ENCODE peak calls at places on chromosome 13, in five cellular contexts. One of them, this sample, is unnamed.

GRCh38 chr13:38369058-38369457 is 19.4 kb downstream of the UFM1 start:
- DNase-seq in non-pigmented ciliary epithelial cell: no peak
- DNase-seq in colonic mucosa: no peak
- DNase-seq in cortex of kidney: no peak
- DNase-seq in NK-92 treated with Interleukin-12 subunit alpha and Interleukin-12 subunit beta, amount 100 ng/mL, for 24 hours: no peak
- DNase-seq in this sample: no peak

GRCh38 chr13:24923305-24923640 is 159.3 kb downstream of the RNF17 start:
- DNase-seq in non-pigmented ciliary epithelial cell: peak
- DNase-seq in NK-92 treated with Interleukin-12 subunit alpha and Interleukin-12 subunit beta, amount 100 ng/mL, for 24 hours: no peak
- DNase-seq in cortex of kidney: no peak
- DNase-seq in colonic mucosa: no peak
- DNase-seq in this sample: no peak

GRCh38 chr13:45950343-45950995 is 98.9 kb upstream of the SIAH3 start:
- DNase-seq in cortex of kidney: no peak
- DNase-seq in NK-92 treated with Interleukin-12 subunit alpha and Interleukin-12 subunit beta, amount 100 ng/mL, for 24 hours: no peak
- DNase-seq in non-pigmented ciliary epithelial cell: no peak
- DNase-seq in colonic mucosa: no peak
- DNase-seq in this sample: no peak

GRCh38 chr13:26038931-26039475 is 12.8 kb downstream of the SHISA2 start:
- DNase-seq in colonic mucosa: no peak
- DNase-seq in cortex of kidney: no peak
- DNase-seq in non-pigmented ciliary epithelial cell: no peak
- DNase-seq in NK-92 treated with Interleukin-12 subunit alpha and Interleukin-12 subunit beta, amount 100 ng/mL, for 24 hours: no peak
- DNase-seq in this sample: no peak

GRCh38 chr13:33057019-33057785 is 41.0 kb downstream of the KL start:
- DNase-seq in colonic mucosa: no peak
- DNase-seq in non-pigmented ciliary epithelial cell: no peak
- DNase-seq in NK-92 treated with Interleukin-12 subunit alpha and Interleukin-12 subunit beta, amount 100 ng/mL, for 24 hours: no peak
- DNase-seq in cortex of kidney: no peak
- DNase-seq in this sample: no peak

GRCh38 chr13:60351326-60351725 is 45.7 kb upstream of the TDRD3 start:
- DNase-seq in cortex of kidney: no peak
- DNase-seq in colonic mucosa: no peak
- DNase-seq in non-pigmented ciliary epithelial cell: peak
- DNase-seq in NK-92 treated with Interleukin-12 subunit alpha and Interleukin-12 subunit beta, amount 100 ng/mL, for 24 hours: no peak
- DNase-seq in this sample: peak

GRCh38 chr13:99971576-99972189 is at the start of gene ZIC5:
- DNase-seq in colonic mucosa: peak
- DNase-seq in non-pigmented ciliary epithelial cell: no peak
- DNase-seq in cortex of kidney: no peak
- DNase-seq in NK-92 treated with Interleukin-12 subunit alpha and Interleukin-12 subunit beta, amount 100 ng/mL, for 24 hours: no peak
- DNase-seq in this sample: no peak

GRCh38 chr13:95556981-95557380 is 4.5 kb downstream of the CLDN10 start:
- DNase-seq in cortex of kidney: no peak
- DNase-seq in non-pigmented ciliary epithelial cell: no peak
- DNase-seq in NK-92 treated with Interleukin-12 subunit alpha and Interleukin-12 subunit beta, amount 100 ng/mL, for 24 hours: no peak
- DNase-seq in colonic mucosa: no peak
- DNase-seq in this sample: no peak

GRCh38 chr13:108700421-108701170 is 71.2 kb downstream of the MYO16 start:
- DNase-seq in non-pigmented ciliary epithelial cell: peak
- DNase-seq in colonic mucosa: no peak
- DNase-seq in NK-92 treated with Interleukin-12 subunit alpha and Interleukin-12 subunit beta, amount 100 ng/mL, for 24 hours: no peak
- DNase-seq in cortex of kidney: no peak
- DNase-seq in this sample: no peak

GRCh38 chr13:104006625-104007061 is 940.4 kb upstream of the SLC10A2 start:
- DNase-seq in colonic mucosa: no peak
- DNase-seq in non-pigmented ciliary epithelial cell: peak
- DNase-seq in cortex of kidney: no peak
- DNase-seq in NK-92 treated with Interleukin-12 subunit alpha and Interleukin-12 subunit beta, amount 100 ng/mL, for 24 hours: no peak
- DNase-seq in this sample: peak

GRCh38 chr13:103788061-103788652 is 721.9 kb upstream of the SLC10A2 start:
- DNase-seq in colonic mucosa: no peak
- DNase-seq in NK-92 treated with Interleukin-12 subunit alpha and Interleukin-12 subunit beta, amount 100 ng/mL, for 24 hours: no peak
- DNase-seq in cortex of kidney: no peak
- DNase-seq in non-pigmented ciliary epithelial cell: no peak
- DNase-seq in this sample: no peak

GRCh38 chr13:36834299-36834698 is 15.3 kb downstream of the RFXAP start:
- DNase-seq in cortex of kidney: no peak
- DNase-seq in non-pigmented ciliary epithelial cell: no peak
- DNase-seq in NK-92 treated with Interleukin-12 subunit alpha and Interleukin-12 subunit beta, amount 100 ng/mL, for 24 hours: no peak
- DNase-seq in colonic mucosa: no peak
- DNase-seq in this sample: peak

GRCh38 chr13:35472308-35473008 is 4.0 kb downstream of the MAB21L1 start:
- DNase-seq in non-pigmented ciliary epithelial cell: no peak
- DNase-seq in cortex of kidney: no peak
- DNase-seq in colonic mucosa: no peak
- DNase-seq in NK-92 treated with Interleukin-12 subunit alpha and Interleukin-12 subunit beta, amount 100 ng/mL, for 24 hours: no peak
- DNase-seq in this sample: no peak

GRCh38 chr13:77397636-77398035 is 70.7 kb upstream of the MYCBP2 start:
- DNase-seq in NK-92 treated with Interleukin-12 subunit alpha and Interleukin-12 subunit beta, amount 100 ng/mL, for 24 hours: no peak
- DNase-seq in cortex of kidney: no peak
- DNase-seq in colonic mucosa: no peak
- DNase-seq in non-pigmented ciliary epithelial cell: no peak
- DNase-seq in this sample: no peak

GRCh38 chr13:23159205-23159586 is 21.6 kb upstream of the SGCG start:
- DNase-seq in non-pigmented ciliary epithelial cell: peak
- DNase-seq in NK-92 treated with Interleukin-12 subunit alpha and Interleukin-12 subunit beta, amount 100 ng/mL, for 24 hours: no peak
- DNase-seq in cortex of kidney: no peak
- DNase-seq in colonic mucosa: peak
- DNase-seq in this sample: peak

GRCh38 chr13:38308736-38309135 is 40.9 kb upstream of the UFM1 start:
- DNase-seq in non-pigmented ciliary epithelial cell: peak
- DNase-seq in colonic mucosa: no peak
- DNase-seq in NK-92 treated with Interleukin-12 subunit alpha and Interleukin-12 subunit beta, amount 100 ng/mL, for 24 hours: no peak
- DNase-seq in cortex of kidney: no peak
- DNase-seq in this sample: no peak

GRCh38 chr13:79870123-79870522 is 389.2 kb downstream of the NDFIP2 start:
- DNase-seq in non-pigmented ciliary epithelial cell: no peak
- DNase-seq in NK-92 treated with Interleukin-12 subunit alpha and Interleukin-12 subunit beta, amount 100 ng/mL, for 24 hours: no peak
- DNase-seq in colonic mucosa: no peak
- DNase-seq in cortex of kidney: no peak
- DNase-seq in this sample: no peak

GRCh38 chr13:98565726-98566577 is 11.0 kb downstream of the STK24 start:
- DNase-seq in colonic mucosa: peak
- DNase-seq in NK-92 treated with Interleukin-12 subunit alpha and Interleukin-12 subunit beta, amount 100 ng/mL, for 24 hours: no peak
- DNase-seq in non-pigmented ciliary epithelial cell: no peak
- DNase-seq in cortex of kidney: no peak
- DNase-seq in this sample: peak

GRCh38 chr13:77832339-77833100 is 86.1 kb downstream of the EDNRB start:
- DNase-seq in cortex of kidney: no peak
- DNase-seq in non-pigmented ciliary epithelial cell: no peak
- DNase-seq in NK-92 treated with Interleukin-12 subunit alpha and Interleukin-12 subunit beta, amount 100 ng/mL, for 24 hours: no peak
- DNase-seq in colonic mucosa: no peak
- DNase-seq in this sample: no peak

GRCh38 chr13:44470623-44471562 is 97.3 kb downstream of the SERP2 start:
- DNase-seq in colonic mucosa: no peak
- DNase-seq in cortex of kidney: no peak
- DNase-seq in NK-92 treated with Interleukin-12 subunit alpha and Interleukin-12 subunit beta, amount 100 ng/mL, for 24 hours: no peak
- DNase-seq in non-pigmented ciliary epithelial cell: no peak
- DNase-seq in this sample: no peak

GRCh38 chr13:53405616-53406015 is 377.0 kb downstream of the OLFM4 start:
- DNase-seq in colonic mucosa: no peak
- DNase-seq in cortex of kidney: no peak
- DNase-seq in non-pigmented ciliary epithelial cell: no peak
- DNase-seq in NK-92 treated with Interleukin-12 subunit alpha and Interleukin-12 subunit beta, amount 100 ng/mL, for 24 hours: no peak
- DNase-seq in this sample: no peak

This sample was measured in foreskin melanocyte.